ENCODE peak calls at places on chromosome 20, in ten cellular contexts. P is WTC11; I is ACHN; H is small intestine; E is germinal center; G is iris pigment epithelial cell; Z is glomerular endothelial cell; R is occipital lobe; X is ELF-1; J is stimulated activated CD8-positive, alpha-beta memory T cell treated with anti-CD3 and anti-CD28 coated beads, Interleukin-15, amount 100 ng/mL, for 24 hours. A is an unnamed sample.

GRCh38 chr20:20022498-20022897 is 5.3 kb downstream of the NAA20 start:
- DNase-seq in P (no peak), I (no peak), H (no peak), E (no peak), G (no peak), Z (no peak), R (no peak), X (no peak), J (no peak), A (peak)

GRCh38 chr20:62058941-62059340 is 6.7 kb downstream of the TAF4 start:
- DNase-seq in P (no peak), I (no peak), H (no peak), E (no peak), G (no peak), Z (no peak), R (no peak), X (no peak), J (no peak), A (no peak)

GRCh38 chr20:25177890-25178321 is 17.6 kb upstream of the ENTPD6 start:
- DNase-seq in P (no peak), I (no peak), H (no peak), E (no peak), G (no peak), Z (no peak), R (no peak), X (no peak), J (no peak), A (no peak)

GRCh38 chr20:54221996-54222890 is 14.4 kb downstream of the PFDN4 start:
- DNase-seq in P (no peak), I (no peak), H (no peak), E (no peak), G (no peak), Z (no peak), R (no peak), X (no peak), J (no peak), A (no peak)

GRCh38 chr20:35003211-35004031 is 47.8 kb downstream of the MYH7B start:
- DNase-seq in P (peak), I (no peak), H (no peak), E (no peak), G (no peak), Z (no peak), R (no peak), X (no peak), J (no peak), A (no peak)

GRCh38 chr20:24965065-24965919 is 16.2 kb downstream of the CST7 start:
- DNase-seq in P (no peak), I (no peak), H (no peak), E (no peak), G (no peak), Z (no peak), R (no peak), X (no peak), J (no peak), A (no peak)

GRCh38 chr20:4947817-4948559 is 53.3 kb downstream of the SLC23A2 start:
- DNase-seq in P (no peak), I (no peak), H (peak), E (no peak), G (no peak), Z (no peak), R (no peak), X (no peak), J (no peak), A (no peak)

GRCh38 chr20:24781061-24781980 is 167.7 kb upstream of the CST7 start:
- DNase-seq in P (peak), I (peak), H (peak), E (no peak), G (peak), Z (no peak), R (peak), X (peak), J (no peak), A (no peak)

GRCh38 chr20:62723768-62724420 is 15.3 kb downstream of the NTSR1 start:
- DNase-seq in P (no peak), I (no peak), H (no peak), E (no peak), G (no peak), Z (no peak), R (no peak), X (no peak), J (no peak), A (no peak)

GRCh38 chr20:25277051-25277801 is 29.3 kb downstream of the PYGB start:
- DNase-seq in P (peak), I (no peak), H (no peak), E (no peak), G (no peak), Z (no peak), R (no peak), X (no peak), J (no peak), A (no peak)

GRCh38 chr20:50191065-50191565 is 485 bp downstream of the CEBPB start:
- DNase-seq in P (no peak), I (peak), H (peak), E (peak), G (peak), Z (no peak), R (peak), X (no peak), J (peak), A (peak)

GRCh38 chr20:62267543-62267942 is 29.2 kb downstream of the OSBPL2 start:
- DNase-seq in P (no peak), I (no peak), H (no peak), E (no peak), G (no peak), Z (no peak), R (peak), X (no peak), J (no peak), A (no peak)

A was measured in GM06990.